ENCODE peak calls at places on chromosomes 13 and 19, in ten cellular contexts. W, U, T, F, Y, C, Z, K, M and R are unnamed samples.

GRCh38 chr13:85864963-85865530 is 65.8 kb upstream of the SLITRK6 start:
- DNase-seq in M (peak; percentile 52), K (no peak), F (peak; percentile 15), C (no peak), W (peak; percentile 46), Y (no peak), Z (no peak), U (no peak), T (peak; percentile 67), R (no peak)

GRCh38 chr13:50866817-50867640 is 23.5 kb upstream of the DLEU7 start:
- DNase-seq in F (no peak), Y (no peak), K (no peak), U (no peak), Z (peak; percentile 34), M (no peak), C (no peak), W (no peak), T (no peak), R (no peak)

GRCh38 chr19:1401138-1401888 is at the start of gene GAMT:
- DNase-seq in U (peak; percentile 41), F (peak; percentile 35), Y (no peak), K (no peak), M (peak; percentile 43), C (no peak), W (peak; percentile 71), T (peak; percentile 77), Z (no peak), R (no peak)

GRCh38 chr19:29560313-29561075 is 34.7 kb downstream of the VSTM2B start:
- DNase-seq in K (no peak), M (no peak), F (no peak), Z (no peak), W (no peak), Y (no peak), T (no peak), C (no peak), U (no peak), R (no peak)

GRCh38 chr19:50300814-50301606 is 28.2 kb downstream of the KCNC3 start:
- DNase-seq in T (no peak), W (no peak), Y (no peak), U (peak; percentile 62), K (no peak), M (peak; percentile 94), F (peak; percentile 80), C (no peak), Z (peak; percentile 39), R (no peak)

GRCh38 chr19:36009220-36009619 is 607 bp upstream of the SYNE4 start:
- DNase-seq in Z (peak; percentile 46), W (peak; percentile 81), U (peak; percentile 74), C (peak; percentile 66), T (peak; percentile 83), M (peak; percentile 56), F (peak; percentile 58), Y (peak; percentile 63), K (peak; percentile 72), R (no peak)

GRCh38 chr19:56837892-56838679 is 2.4 kb downstream of the PEG3 start:
- DNase-seq in K (no peak), U (peak; percentile 78), Z (no peak), M (peak; percentile 58), C (peak; percentile 75), W (peak; percentile 56), Y (peak; percentile 71), T (no peak), F (peak; percentile 32), R (no peak)

GRCh38 chr13:76889254-76889653 is 3.0 kb upstream of the KCTD12 start:
- DNase-seq in W (no peak), C (no peak), K (no peak), U (no peak), F (no peak), T (no peak), M (no peak), Y (no peak), Z (no peak), R (no peak)

GRCh38 chr13:97276862-97277269 is 54.7 kb downstream of the MBNL2 start:
- DNase-seq in K (no peak), T (no peak), C (no peak), Z (peak; percentile 57), F (no peak), M (no peak), W (no peak), Y (no peak), U (peak; percentile 31), R (no peak)

GRCh38 chr19:30880151-30880550 is 469.1 kb downstream of the TSHZ3 start:
- DNase-seq in F (no peak), C (no peak), M (no peak), T (no peak), K (no peak), U (no peak), Z (no peak), W (no peak), Y (no peak), R (no peak)

GRCh38 chr13:76635232-76636021 is 250.8 kb downstream of the KCTD12 start:
- DNase-seq in K (no peak), F (no peak), C (no peak), U (no peak), W (no peak), Y (no peak), M (no peak), T (no peak), Z (no peak), R (no peak)

GRCh38 chr13:58906329-58907007 is 1257.3 kb downstream of the DIAPH3 start:
- DNase-seq in M (no peak), F (no peak), W (no peak), K (no peak), U (no peak), T (no peak), Z (no peak), C (no peak), Y (no peak), R (no peak)

GRCh38 chr13:99308481-99309087 is 1.4 kb upstream of the GPR183 start:
- DNase-seq in C (no peak), Y (no peak), U (peak; percentile 58), Z (peak; percentile 48), T (no peak), M (no peak), K (no peak), F (peak; percentile 68), W (no peak), R (no peak)

GRCh38 chr13:38382946-38383345 is 33.3 kb downstream of the UFM1 start:
- DNase-seq in Z (no peak), U (no peak), T (no peak), M (no peak), Y (no peak), K (no peak), W (no peak), F (no peak), C (no peak), R (no peak)

GRCh38 chr19:2699413-2700142 is 2.9 kb downstream of the GNG7 start:
- DNase-seq in F (no peak), C (no peak), U (no peak), K (no peak), Z (no peak), M (no peak), W (no peak), T (no peak), Y (no peak), R (no peak)

GRCh38 chr19:2701361-2702169 is 929 bp downstream of the GNG7 start:
- DNase-seq in C (no peak), T (no peak), Y (no peak), U (no peak), F (no peak), K (no peak), Z (no peak), M (no peak), W (no peak), R (no peak)

GRCh38 chr19:2703077-2703437 is 563 bp upstream of the GNG7 start:
- DNase-seq in Z (no peak), U (no peak), F (no peak), Y (no peak), C (no peak), M (no peak), W (no peak), K (no peak), T (no peak), R (no peak)

GRCh38 chr19:2702170-2703076 is at the start of gene GNG7:
- DNase-seq in Z (peak; percentile 69), C (peak; percentile 94), M (peak; percentile 81), W (peak; percentile 98), T (peak; percentile 98), Y (peak; percentile 94), U (peak; percentile 90), F (peak; percentile 81), K (peak; percentile 97), R (peak; percentile 91)

GRCh38 chr19:2700660-2701360 is 1.7 kb downstream of the GNG7 start:
- DNase-seq in T (no peak), F (no peak), M (no peak), Z (no peak), C (no peak), W (no peak), Y (no peak), U (no peak), K (no peak), R (no peak)
- H3K4me3 ChIP-seq in T (no peak overlapping the region), F (no peak overlapping the region), M (no peak overlapping the region), Z (no peak overlapping the region), C (no peak overlapping the region), W (no peak overlapping the region), Y (no peak overlapping the region), U (no peak overlapping the region), K (no peak overlapping the region), R (no peak overlapping the region)

GRCh38 chr19:38669532-38669931 is 22.1 kb downstream of the ACTN4 start:
- DNase-seq in M (no peak), Z (no peak), C (no peak), W (no peak), F (no peak), T (no peak), U (no peak), Y (no peak), K (no peak), R (no peak)
- H3K4me3 ChIP-seq in M (no peak overlapping the region), Z (no peak overlapping the region), C (no peak overlapping the region), W (no peak overlapping the region), F (no peak overlapping the region), T (no peak overlapping the region), U (no peak overlapping the region), Y (no peak overlapping the region), K (no peak overlapping the region), R (peak overlapping the region; percentile 23)

DNA sequence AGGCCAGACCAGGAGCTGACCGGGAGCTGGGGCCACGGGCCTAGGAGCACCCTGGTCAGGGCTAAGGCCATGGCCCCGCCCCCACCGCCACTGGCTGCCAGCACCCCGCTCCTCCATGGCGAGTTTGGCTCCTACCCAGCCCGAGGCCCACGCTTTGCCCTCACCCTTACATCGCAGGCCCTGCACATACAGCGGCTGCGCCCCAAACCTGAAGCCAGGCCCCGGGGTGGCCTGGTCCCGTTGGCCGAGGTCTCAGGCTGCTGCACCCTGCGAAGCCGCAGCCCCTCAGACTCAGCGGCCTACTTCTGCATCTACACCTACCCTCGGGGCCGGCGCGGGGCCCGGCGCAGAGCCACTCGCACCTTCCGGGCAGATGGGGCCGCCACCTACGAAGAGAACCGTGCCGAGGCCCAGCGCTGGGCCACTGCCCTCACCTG is 6.6 kb downstream of the SPHK2 start:
- DNase-seq in W (no peak), K (no peak), F (no peak), T (peak; percentile 49), Z (no peak), M (no peak), U (no peak), Y (no peak), C (no peak), R (no peak)
- H3K4me3 ChIP-seq in W (no peak overlapping the region), K (no peak overlapping the region), F (no peak overlapping the region), T (peak overlapping the region; percentile 89), Z (no peak overlapping the region), M (no peak overlapping the region), U (no peak overlapping the region), Y (no peak overlapping the region), C (no peak overlapping the region), R (no peak overlapping the region)

GRCh38 chr19:55673465-55673864 is 1.6 kb upstream of the EPN1 start:
- DNase-seq in Y (no peak), T (no peak), K (no peak), M (no peak), U (no peak), Z (no peak), F (no peak), W (no peak), C (no peak), R (no peak)
- H3K4me3 ChIP-seq in Y (no peak overlapping the region), T (no peak overlapping the region), K (no peak overlapping the region), M (no peak overlapping the region), U (no peak overlapping the region), Z (no peak overlapping the region), F (no peak overlapping the region), W (no peak overlapping the region), C (no peak overlapping the region), R (no peak overlapping the region)